ENCODE peak calls at places on chromosomes 2 and 18, in four cellular contexts. V, L, W and K are unnamed samples.

GRCh38 chr2:242058116-242058680 is 188.7 kb downstream of the RTP5 start:
- DNase-seq in V (no peak), L (no peak), W (no peak), K (no peak)

GRCh38 chr2:209389124-209389523 is 34.7 kb upstream of the MAP2 start:
- DNase-seq in W (no peak), L (no peak), V (no peak), K (no peak)

GRCh38 chr2:148021059-148021985 is at the start of gene MBD5:
- DNase-seq in W (peak), L (peak), V (peak), K (peak)

GRCh38 chr18:58013241-58014211 is 30.5 kb upstream of the NEDD4L start:
- DNase-seq in W (no peak), L (peak), V (no peak), K (no peak)

GRCh38 chr2:221446140-221446539 is 126.0 kb downstream of the EPHA4 start:
- DNase-seq in L (no peak), V (no peak), W (no peak), K (no peak)

GRCh38 chr2:45946023-45946422 is 294.5 kb downstream of the PRKCE start:
- DNase-seq in V (no peak), W (no peak), L (peak), K (no peak)

GRCh38 chr18:78975699-78976098 is 3.9 kb upstream of the SALL3 start:
- DNase-seq in L (no peak), V (no peak), W (no peak), K (no peak)

GRCh38 chr2:229474125-229474524 is 203.0 kb upstream of the PID1 start:
- DNase-seq in L (no peak), W (no peak), V (no peak), K (no peak)

GRCh38 chr2:83142934-83143333 is 1316.1 kb downstream of the SUCLG1 start:
- DNase-seq in V (no peak), W (no peak), L (no peak), K (no peak)

GRCh38 chr2:236765475-236765874 is 195.8 kb downstream of the ACKR3 start:
- DNase-seq in L (no peak), W (no peak), V (no peak), K (no peak)

GRCh38 chr2:181104512-181105121 is 124.2 kb downstream of the UBE2E3 start:
- DNase-seq in L (peak), V (no peak), W (no peak), K (peak)

GRCh38 chr2:180675170-180675569 is 305.2 kb upstream of the UBE2E3 start:
- DNase-seq in W (no peak), L (no peak), V (no peak), K (no peak)

GRCh38 chr2:201280191-201281040 is 20.1 kb downstream of the CASP8 start:
- DNase-seq in V (no peak), L (no peak), W (no peak), K (no peak)

GRCh38 chr2:54772531-54772930 is 49.1 kb downstream of the EML6 start:
- DNase-seq in L (no peak), V (no peak), W (no peak), K (no peak)

GRCh38 chr2:220104871-220105351 is 477.5 kb downstream of the SLC4A3 start:
- DNase-seq in L (peak), W (peak), V (no peak), K (peak)

GRCh38 chr2:120641366-120641771 is 94.3 kb upstream of the GLI2 start:
- DNase-seq in V (peak), L (peak), W (no peak), K (no peak)

GRCh38 chr18:13831864-13832508 is 8.0 kb downstream of the MC5R start:
- DNase-seq in W (no peak), L (no peak), V (no peak), K (no peak)

GRCh38 chr2:74833418-74834233 is at the start of gene HK2:
- DNase-seq in L (peak), V (peak), W (peak), K (peak)

GRCh38 chr2:173457366-173457765 is 102.7 kb downstream of the CDCA7 start:
- DNase-seq in W (no peak), L (no peak), V (no peak), K (no peak)

GRCh38 chr2:237725661-237726060 is 72.9 kb upstream of the RBM44 start:
- DNase-seq in W (no peak), V (peak), L (no peak), K (no peak)

GRCh38 chr18:74980669-74981068 is 228.3 kb downstream of the PTGR3 start:
- DNase-seq in V (no peak), L (no peak), W (no peak), K (no peak)

GRCh38 chr2:174779361-174779928 is 15.2 kb upstream of the CHRNA1 start:
- DNase-seq in L (peak), W (no peak), V (no peak), K (no peak)

GRCh38 chr18:79735071-79735980 is 55.7 kb downstream of the CTDP1 start:
- DNase-seq in V (no peak), L (no peak), W (no peak), K (no peak)

GRCh38 chr2:68505603-68506159 is 38.3 kb downstream of the APLF start:
- DNase-seq in V (no peak), W (no peak), L (no peak), K (no peak)

GRCh38 chr2:233501198-233502076 is 65.1 kb downstream of the USP40 start:
- DNase-seq in V (no peak), L (peak), W (no peak), K (peak)

GRCh38 chr2:238714038-238714528 is 133.8 kb upstream of the TWIST2 start:
- DNase-seq in W (no peak), V (no peak), L (no peak), K (no peak)

GRCh38 chr2:74741076-74741460 is 87.0 kb downstream of the SEMA4F start:
- DNase-seq in W (no peak), V (no peak), L (no peak), K (no peak)

GRCh38 chr2:46364797-46365457 is 67.7 kb downstream of the EPAS1 start:
- DNase-seq in W (no peak), L (peak), V (peak), K (no peak)

GRCh38 chr2:201182650-201183372 is at the start of gene CASP10:
- DNase-seq in W (no peak), L (peak), V (no peak), K (no peak)

GRCh38 chr2:237198144-237198900 is 112.6 kb downstream of the COPS8 start:
- DNase-seq in V (no peak), L (peak), W (no peak), K (no peak)

GRCh38 chr18:79104137-79104536 is 34.9 kb downstream of the ATP9B start:
- DNase-seq in L (no peak), W (no peak), V (no peak), K (no peak)

GRCh38 chr2:25132296-25132630 is 36.1 kb downstream of the POMC start:
- DNase-seq in L (no peak), V (no peak), W (no peak), K (no peak)

GRCh38 chr18:44725300-44726096 is 44.8 kb downstream of the SETBP1 start:
- DNase-seq in V (peak), L (peak), W (peak), K (no peak)

GRCh38 chr2:191311627-191312026 is 66.4 kb downstream of the MYO1B start:
- DNase-seq in V (no peak), W (no peak), L (peak), K (peak)

GRCh38 chr2:188963738-188964137 is 10.4 kb upstream of the COL3A1 start:
- DNase-seq in V (no peak), L (no peak), W (no peak), K (no peak)

GRCh38 chr2:7014201-7014640 is 97.0 kb downstream of the RNF144A start:
- DNase-seq in V (no peak), L (peak), W (no peak), K (no peak)

DNA sequence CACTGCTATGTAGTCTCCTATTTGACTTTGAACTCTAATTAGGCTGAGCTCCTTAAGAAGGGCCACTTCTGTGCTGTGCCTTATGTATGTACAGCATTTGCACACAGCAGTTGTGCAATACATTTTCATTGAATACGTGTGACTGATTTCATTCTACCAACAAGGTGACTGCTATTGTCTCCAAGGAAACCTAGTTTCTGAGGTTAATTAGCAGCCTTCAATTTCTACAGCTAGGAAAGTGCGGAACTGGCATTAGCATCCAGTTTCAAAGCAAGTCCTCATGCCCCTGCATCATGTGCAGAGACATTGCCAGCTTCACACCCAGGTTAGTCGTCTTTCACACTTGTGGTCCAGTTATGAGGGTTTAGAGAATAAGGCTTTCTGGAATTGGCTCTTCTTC is 58.6 kb downstream of the NCK2 start:
- DNase-seq in W (no peak), L (no peak), V (no peak), K (no peak)
- H3K4me3 ChIP-seq in W (no peak), L (no peak), V (no peak), K (no peak)

DNA sequence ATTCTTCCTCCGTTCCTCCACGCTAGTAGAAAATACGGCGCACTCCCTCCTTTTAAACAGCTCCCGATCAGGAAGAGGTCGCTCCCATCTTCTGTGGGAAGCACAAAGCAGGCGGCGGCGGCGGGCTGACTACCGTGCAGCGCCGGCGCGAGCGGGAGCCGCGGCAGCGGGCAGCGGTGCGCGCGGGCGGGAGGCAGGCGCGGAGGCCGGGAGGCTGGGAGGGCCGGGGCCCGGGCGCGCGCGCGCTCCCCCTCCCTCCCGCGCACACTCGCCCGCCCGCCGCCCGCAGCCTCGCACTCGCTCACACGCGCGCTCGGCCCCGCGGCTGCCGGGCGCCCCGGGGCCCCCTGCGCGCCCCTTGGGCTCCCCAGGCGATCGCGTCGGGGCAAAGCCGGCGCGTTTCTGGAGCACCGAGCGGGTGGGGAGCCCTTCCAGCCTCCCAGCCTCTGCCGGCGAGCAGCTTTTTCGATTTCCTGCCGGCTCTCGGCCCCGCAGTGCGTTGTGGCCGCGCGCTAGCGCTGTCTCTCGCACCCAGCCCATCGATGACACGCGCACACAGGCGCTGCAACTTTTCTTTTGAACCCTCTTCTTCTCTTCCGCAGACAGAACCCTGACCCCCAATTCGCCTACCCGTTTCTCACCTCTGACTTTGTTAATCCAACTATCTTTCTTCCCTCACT is at the start of gene SLC8A1:
- DNase-seq in V (peak), W (peak), L (peak), K (no peak)
- H3K4me3 ChIP-seq in V (peak), W (peak), L (peak), K (peak)

DNA sequence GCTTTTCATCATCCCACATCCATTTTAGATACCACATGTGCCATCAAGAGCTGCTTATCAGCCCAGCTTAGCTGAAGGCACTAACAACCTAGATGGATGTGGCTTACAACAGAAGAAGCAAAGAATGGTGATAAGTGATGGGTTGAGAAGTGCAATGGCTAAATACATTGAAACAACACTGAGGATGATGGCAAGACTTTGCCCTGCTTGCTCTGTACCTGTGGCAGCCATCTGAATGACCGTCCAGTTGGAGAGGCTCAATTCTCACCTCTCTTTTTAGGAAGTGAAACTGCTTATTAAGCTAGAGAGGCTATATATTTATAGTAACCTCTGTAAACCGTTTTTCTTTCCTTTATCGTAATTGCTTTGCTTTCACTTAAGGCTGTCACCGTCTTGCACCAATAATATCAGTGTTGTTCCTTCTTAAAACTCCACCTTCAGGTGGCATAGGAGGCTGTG is 5.7 kb downstream of the GPATCH11 start:
- DNase-seq in V (no peak), W (no peak), L (no peak), K (no peak)
- H3K4me3 ChIP-seq in V (no peak), W (no peak), L (no peak), K (no peak)

GRCh38 chr2:231308219-231308618 is 87.3 kb upstream of the B3GNT7 start:
- DNase-seq in L (no peak), V (no peak), W (no peak), K (no peak)

GRCh38 chr2:231306791-231307440 is 88.6 kb upstream of the B3GNT7 start:
- DNase-seq in L (no peak), V (no peak), W (no peak), K (no peak)

GRCh38 chr2:231300722-231301076 is 94.8 kb upstream of the B3GNT7 start:
- DNase-seq in L (no peak), V (no peak), W (no peak), K (no peak)

GRCh38 chr2:231308631-231309414 is 86.7 kb upstream of the B3GNT7 start:
- DNase-seq in V (no peak), L (peak), W (no peak), K (no peak)

GRCh38 chr2:231305221-231305620 is 90.3 kb upstream of the B3GNT7 start:
- DNase-seq in W (no peak), L (no peak), V (no peak), K (no peak)
- H3K4me3 ChIP-seq in W (no peak), L (no peak), V (no peak), K (no peak)